ENCODE peak calls at places on chromosome 6, in seven cellular contexts. D is left lung; Z is mesenchymal stem cell; J is psoas muscle; O is CD8-positive, alpha-beta T cell; E is prostate gland; S is CD4-positive, CD25-positive, alpha-beta regulatory T cell. R is an unnamed sample. For H3K4me1, the result is how much of the 10 kb centered on the place peaks cover.

GRCh38 chr6:146984251-146984924 is 219.8 kb upstream of the STXBP5 start:
- DNase-seq in D (no peak), Z (peak), J (no peak), O (no peak), E (no peak), S (no peak), R (no peak)

GRCh38 chr6:69953491-69953890 is 87.1 kb downstream of the COL19A1 start:
- DNase-seq in D (no peak), Z (no peak), J (no peak), O (no peak), E (no peak), S (no peak), R (no peak)

GRCh38 chr6:80610821-80611220 is 504.4 kb downstream of the BCKDHB start:
- DNase-seq in D (no peak), Z (peak), J (no peak), O (no peak), E (no peak), S (no peak), R (no peak)

GRCh38 chr6:52499681-52500239 is 77.1 kb downstream of the TRAM2 start:
- DNase-seq in D (no peak), Z (no peak), J (no peak), O (no peak), E (no peak), S (no peak), R (no peak)

GRCh38 chr6:135922746-135923145 is 71.2 kb downstream of the PDE7B start:
- DNase-seq in D (no peak), Z (no peak), J (peak), O (no peak), E (no peak), S (no peak), R (no peak)

GRCh38 chr6:40342674-40343230 is 244.4 kb downstream of the LRFN2 start:
- DNase-seq in D (no peak), Z (no peak), J (no peak), O (no peak), E (no peak), S (no peak), R (no peak)

GRCh38 chr6:70901324-70901723 is 55.5 kb downstream of the B3GAT2 start:
- DNase-seq in D (no peak), Z (no peak), J (no peak), O (no peak), E (no peak), S (no peak), R (no peak)

GRCh38 chr6:111686249-111686997 is 80.7 kb upstream of the TRAF3IP2 start:
- DNase-seq in D (no peak), Z (no peak), J (no peak), O (no peak), E (no peak), S (no peak), R (peak)

GRCh38 chr6:26163733-26164505 is 76.7 kb downstream of the HFE start:
- DNase-seq in D (no peak), Z (no peak), J (no peak), O (no peak), E (no peak), S (no peak), R (no peak)

GRCh38 chr6:38846844-38847243 is 131.7 kb downstream of the DNAH8 start:
- DNase-seq in D (no peak), Z (peak), J (no peak), O (no peak), E (no peak), S (no peak), R (no peak)

GRCh38 chr6:13292774-13293173 is 35.6 kb downstream of the TBC1D7 start:
- DNase-seq in D (no peak), Z (no peak), J (no peak), O (no peak), E (no peak), S (no peak), R (no peak)

GRCh38 chr6:78868124-78868523 is 773 bp downstream of the IRAK1BP1 start:
- DNase-seq in D (no peak), Z (no peak), J (no peak), O (no peak), E (no peak), S (no peak), R (no peak)

GRCh38 chr6:148251286-148251685 is 91.4 kb upstream of the SASH1 start:
- DNase-seq in D (no peak), Z (peak), J (no peak), O (no peak), E (no peak), S (no peak), R (no peak)

GRCh38 chr6:159819932-159820640 is 20.0 kb downstream of the PNLDC1 start:
- DNase-seq in D (no peak), Z (no peak), J (no peak), O (no peak), E (no peak), S (peak), R (no peak)

GRCh38 chr6:151352410-151353399 is 38.7 kb downstream of the ZBTB2 start:
- DNase-seq in D (no peak), Z (no peak), J (no peak), O (no peak), E (no peak), S (no peak), R (no peak)

GRCh38 chr6:151351146-151351700 is 40.1 kb downstream of the ZBTB2 start:
- DNase-seq in D (no peak), Z (no peak), J (no peak), O (no peak), E (no peak), S (no peak), R (no peak)

GRCh38 chr6:151350442-151351145 is 40.8 kb downstream of the ZBTB2 start:
- DNase-seq in D (no peak), Z (no peak), J (no peak), O (no peak), E (no peak), S (no peak), R (no peak)

GRCh38 chr6:151351731-151352130 is 39.6 kb downstream of the ZBTB2 start:
- DNase-seq in D (no peak), Z (no peak), J (no peak), O (no peak), E (no peak), S (no peak), R (no peak)

GRCh38 chr6:151349651-151350270 is 41.6 kb downstream of the ZBTB2 start:
- DNase-seq in D (no peak), Z (no peak), J (no peak), O (no peak), E (no peak), S (no peak), R (no peak)
- H3K4me3 ChIP-seq in D (no peak), Z (no peak), J (no peak), O (no peak), E (no peak), S (no peak), R (no peak)

DNA sequence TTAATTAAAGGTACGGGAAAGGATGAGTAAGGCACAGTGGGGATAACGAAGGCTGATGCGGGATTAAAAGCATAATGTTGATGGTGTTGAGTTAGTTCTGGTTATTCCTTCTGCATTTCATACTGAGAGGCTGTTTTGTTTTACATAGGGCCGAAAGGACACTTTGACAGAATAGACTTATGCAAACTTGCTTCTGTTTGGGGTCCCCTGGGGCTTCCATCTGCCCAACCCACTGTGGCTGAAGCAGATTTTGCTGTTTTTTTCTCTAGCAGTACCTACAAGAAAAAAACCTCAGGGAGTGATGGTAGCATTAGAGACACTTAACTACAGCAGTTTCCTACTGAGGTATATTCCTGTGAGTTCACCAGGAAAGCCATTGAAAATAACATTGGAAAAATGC is 136.1 kb upstream of the SUPT3H start:
- DNase-seq in D (no peak), Z (no peak), J (no peak), O (no peak), E (no peak), S (no peak), R (no peak)
- H3K4me1 ChIP-seq in D (under half), Z (under half), J (under half), O (under half), E (under half), S (under half), R (under half)

GRCh38 chr6:77183447-77183846 is 279.8 kb downstream of the HTR1B start:
- DNase-seq in D (no peak), Z (no peak), J (no peak), O (no peak), E (no peak), S (no peak), R (no peak)

GRCh38 chr6:77177470-77177869 is 285.8 kb downstream of the HTR1B start:
- DNase-seq in D (no peak), Z (no peak), J (no peak), O (no peak), E (no peak), S (no peak), R (no peak)

GRCh38 chr6:77180367-77180766 is 282.9 kb downstream of the HTR1B start:
- DNase-seq in D (no peak), Z (no peak), J (no peak), O (no peak), E (no peak), S (no peak), R (no peak)

GRCh38 chr6:77178821-77179220 is 284.5 kb downstream of the HTR1B start:
- DNase-seq in D (no peak), Z (peak), J (no peak), O (no peak), E (no peak), S (no peak), R (no peak)

GRCh38 chr6:77181749-77182148 is 281.5 kb downstream of the HTR1B start:
- DNase-seq in D (no peak), Z (no peak), J (no peak), O (no peak), E (no peak), S (no peak), R (no peak)
- H3K4me3 ChIP-seq in D (no peak), Z (no peak), J (no peak), O (no peak), E (no peak), S (no peak), R (no peak)

GRCh38 chr6:105488521-105489212 is 85.8 kb upstream of the PREP start:
- DNase-seq in D (peak), Z (peak), J (no peak), O (no peak), E (no peak), S (no peak), R (no peak)
- H3K4me1 ChIP-seq in D (under half), Z (under half), J (under half), O (under half), E (under half), S (under half), R (under half)